ENCODE peak calls at places on chromosomes 3 and 15, in four cellular contexts. X is testis, C is stomach, I is endothelial cell of umbilical vein. Y is an unnamed sample.

GRCh38 chr3:16704938-16705337 is 99.7 kb upstream of the DAZL start:
- DNase-seq in X (no peak), C (no peak), I (no peak), Y (no peak)

GRCh38 chr3:125148836-125149235 is 63.7 kb downstream of the SLC12A8 start:
- DNase-seq in X (no peak), C (no peak), I (no peak), Y (no peak)

GRCh38 chr3:64220161-64220560 is 5.1 kb downstream of the PRICKLE2 start:
- DNase-seq in X (no peak), C (no peak), I (peak; percentile 88), Y (no peak)

GRCh38 chr15:39084683-39085530 is 496.0 kb upstream of the THBS1 start:
- DNase-seq in X (peak; percentile 37), C (no peak), I (no peak), Y (no peak)

GRCh38 chr15:101201411-101202174 is 50.3 kb downstream of the CHSY1 start:
- DNase-seq in X (peak; percentile 91), C (peak; percentile 54), I (peak; percentile 93), Y (peak; percentile 84)

GRCh38 chr3:10530241-10530640 is 24.9 kb upstream of the ATP2B2 start:
- DNase-seq in X (peak; percentile 4), C (peak; percentile 16), I (no peak), Y (no peak)

GRCh38 chr3:149356630-149357029 is 20.8 kb downstream of the TM4SF1 start:
- DNase-seq in X (no peak), C (no peak), I (no peak), Y (no peak)

GRCh38 chr3:45236964-45237363 is 10.9 kb upstream of the TMEM158 start:
- DNase-seq in X (peak; percentile 68), C (no peak), I (no peak), Y (no peak)

GRCh38 chr3:65265511-65265910 is 577.7 kb upstream of the ADAMTS9 start:
- DNase-seq in X (no peak), C (no peak), I (no peak), Y (no peak)

GRCh38 chr3:49327485-49327884 is 12.4 kb downstream of the USP4 start:
- DNase-seq in X (no peak), C (no peak), I (peak; percentile 7), Y (no peak)

GRCh38 chr3:145015243-145015642 is 1043.6 kb downstream of the DIPK2A start:
- DNase-seq in X (no peak), C (no peak), I (peak; percentile 44), Y (no peak)

GRCh38 chr3:108085821-108086350 is 4.9 kb downstream of the CD47 start:
- DNase-seq in X (no peak), C (no peak), I (no peak), Y (no peak)

GRCh38 chr3:184539801-184540440 is 21.7 kb upstream of the EPHB3 start:
- DNase-seq in X (no peak), C (no peak), I (no peak), Y (no peak)

GRCh38 chr3:126553284-126553811 is 5.4 kb downstream of the C3orf22 start:
- DNase-seq in X (no peak), C (peak; percentile 17), I (no peak), Y (no peak)

GRCh38 chr3:49704629-49705028 is 14.9 kb downstream of the AMIGO3 start:
- DNase-seq in X (no peak), C (no peak), I (no peak), Y (no peak)

GRCh38 chr15:72070817-72071447 is 47.0 kb downstream of the MYO9A start:
- DNase-seq in X (no peak), C (no peak), I (no peak), Y (no peak)

GRCh38 chr15:39232512-39232911 is 348.4 kb upstream of the THBS1 start:
- DNase-seq in X (no peak), C (no peak), I (no peak), Y (no peak)

GRCh38 chr3:131705558-131706051 is 202.8 kb upstream of the MRPL3 start:
- DNase-seq in X (no peak), C (no peak), I (no peak), Y (no peak)

GRCh38 chr15:29465816-29466215 is 196.2 kb upstream of the NSMCE3 start:
- DNase-seq in X (no peak), C (no peak), I (no peak), Y (no peak)

GRCh38 chr3:16101295-16102186 is 72.9 kb upstream of the GALNT15 start:
- DNase-seq in X (no peak), C (no peak), I (peak; percentile 20), Y (no peak)

GRCh38 chr3:88149146-88149515 is 628 bp upstream of the C3orf38 start:
- DNase-seq in X (no peak), C (no peak), I (no peak), Y (no peak)

GRCh38 chr3:10522646-10523303 is 17.4 kb upstream of the ATP2B2 start:
- DNase-seq in X (peak; percentile 7), C (no peak), I (no peak), Y (no peak)

GRCh38 chr3:37620071-37620635 is 241.5 kb upstream of the CTDSPL start:
- DNase-seq in X (no peak), C (no peak), I (no peak), Y (no peak)

GRCh38 chr3:100875239-100875638 is 118.0 kb downstream of the ABI3BP start:
- DNase-seq in X (peak; percentile 49), C (peak; percentile 84), I (peak; percentile 94), Y (peak; percentile 47)

GRCh38 chr3:8336456-8336855 is 165.2 kb upstream of the LMCD1 start:
- DNase-seq in X (peak; percentile 41), C (no peak), I (no peak), Y (no peak)

GRCh38 chr3:15198686-15199085 is 7.4 kb upstream of the CAPN7 start:
- DNase-seq in X (no peak), C (no peak), I (no peak), Y (no peak)

GRCh38 chr3:183489455-183490210 is 61.2 kb upstream of the MCF2L2 start:
- DNase-seq in X (no peak), C (no peak), I (no peak), Y (no peak)

GRCh38 chr3:54621181-54621580 is 306.7 kb downstream of the LRTM1 start:
- DNase-seq in X (no peak), C (no peak), I (no peak), Y (no peak)

GRCh38 chr3:195078891-195079440 is 192.0 kb downstream of the XXYLT1 start:
- DNase-seq in X (no peak), C (no peak), I (no peak), Y (no peak)

GRCh38 chr3:79314547-79314946 is 453.3 kb downstream of the ROBO1 start:
- DNase-seq in X (no peak), C (no peak), I (no peak), Y (peak; percentile 40)

GRCh38 chr3:10116138-10116460 is 624 bp downstream of the BRK1 start:
- DNase-seq in X (no peak), C (no peak), I (no peak), Y (no peak)

GRCh38 chr3:190117995-190118394 is 2.7 kb downstream of the P3H2 start:
- DNase-seq in X (no peak), C (no peak), I (peak; percentile 27), Y (no peak)

GRCh38 chr3:7190094-7190493 is 329.2 kb downstream of the GRM7 start:
- DNase-seq in X (no peak), C (no peak), I (peak; percentile 59), Y (no peak)

GRCh38 chr15:77749998-77750540 is 117.4 kb upstream of the LINGO1 start:
- DNase-seq in X (no peak), C (no peak), I (no peak), Y (no peak)
- TF ChIP-seq POLR2A in X (no peak), C (no peak), I (no peak), Y (no peak)

GRCh38 chr3:47163023-47163989 is 607 bp downstream of the SETD2 start:
- DNase-seq in X (peak; percentile 43), C (peak; percentile 48), I (peak; percentile 57), Y (peak; percentile 25)
- H3K4me3 ChIP-seq in X (peak overlapping the region; percentile 94), C (peak overlapping the region; percentile 95), I (peak overlapping the region; percentile 90), Y (peak overlapping the region; percentile 77)

GRCh38 chr3:86991840-86992430 is 986 bp upstream of the VGLL3 start:
- DNase-seq in X (no peak), C (no peak), I (no peak), Y (no peak)

GRCh38 chr3:86989611-86990010 is 1.3 kb downstream of the VGLL3 start:
- DNase-seq in X (no peak), C (no peak), I (no peak), Y (no peak)

GRCh38 chr3:86991482-86991815 is 500 bp upstream of the VGLL3 start:
- DNase-seq in X (no peak), C (no peak), I (no peak), Y (no peak)

GRCh38 chr3:86990171-86990733 is 697 bp downstream of the VGLL3 start:
- DNase-seq in X (no peak), C (peak; percentile 40), I (no peak), Y (peak; percentile 42)

GRCh38 chr3:86990734-86991481 is at the start of gene VGLL3:
- DNase-seq in X (peak; percentile 82), C (peak; percentile 49), I (peak; percentile 44), Y (peak; percentile 83)
- H3K27ac ChIP-seq in X (peak within 1 kb of the TSS; percentile 73), C (peak within 1 kb of the TSS; percentile 41), I (peak within 1 kb of the TSS; percentile 53), Y (peak within 1 kb of the TSS; percentile 91)

GRCh38 chr3:32401541-32402052 is 9.9 kb downstream of the CMTM7 start:
- DNase-seq in X (peak; percentile 87), C (peak; percentile 74), I (peak; percentile 96), Y (peak; percentile 61)
- TF ChIP-seq POLR2A in X (no peak), C (no peak), I (peak; percentile 64), Y (peak; percentile 30)

DNA sequence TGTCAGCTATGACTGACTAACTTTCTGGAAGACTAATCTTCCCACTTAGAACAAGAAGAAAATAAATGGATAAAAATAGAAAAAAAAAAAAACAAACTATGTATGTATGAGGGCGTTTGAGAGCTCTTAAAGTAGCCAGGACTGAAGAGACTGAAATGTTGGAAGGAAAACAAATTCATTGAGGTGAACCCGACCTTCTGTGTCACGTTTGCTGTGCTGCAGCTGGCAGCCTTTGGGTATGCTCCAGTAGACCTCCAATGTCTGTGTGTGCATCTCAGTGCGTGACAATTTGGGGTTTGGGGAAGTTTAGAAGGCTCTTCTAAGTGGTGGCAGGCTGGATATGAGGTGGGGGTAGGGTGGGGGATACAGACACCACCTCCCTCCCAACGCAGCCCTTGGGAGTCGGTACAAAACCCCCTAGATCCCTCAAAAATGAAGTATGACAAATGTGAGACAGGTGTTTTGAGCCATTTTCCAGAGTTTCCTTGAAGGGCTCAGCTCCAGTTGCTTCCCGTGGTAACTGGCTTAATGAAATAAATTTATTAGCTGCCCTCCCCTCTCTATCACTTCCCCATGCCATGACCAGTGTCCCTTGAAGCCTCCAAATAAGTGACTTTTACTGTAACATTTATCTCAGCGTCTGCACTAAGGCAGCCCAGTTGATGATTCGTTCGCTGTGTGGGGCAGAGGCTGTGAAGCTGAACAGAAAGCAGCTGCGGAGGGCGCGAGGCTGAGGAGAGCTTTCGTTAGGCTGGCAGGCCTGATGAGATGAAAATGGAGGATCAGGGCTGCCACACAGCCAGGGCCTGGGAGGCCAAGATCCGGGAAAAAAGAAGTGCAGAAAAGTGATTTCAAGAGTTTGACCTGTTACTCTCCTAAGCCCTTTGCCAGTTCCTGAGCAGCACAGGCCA is 34.9 kb upstream of the GABRB3 start:
- DNase-seq in X (no peak), C (no peak), I (no peak), Y (no peak)
- H3K4me3 ChIP-seq in X (no peak overlapping the region), C (no peak overlapping the region), I (no peak overlapping the region), Y (no peak overlapping the region)